ENCODE peak calls at places on chromosomes 2 and 18, in eight cellular contexts. Y, J, H, U, N, T, Q and M are unnamed samples.

GRCh38 chr2:36318547-36318946 is 37.0 kb upstream of the CRIM1 start:
- DNase-seq in Y (no peak), H (no peak), N (no peak), U (no peak), Q (no peak), T (no peak), J (no peak), M (peak)

GRCh38 chr18:50793641-50794565 is 25.9 kb downstream of the MRO start:
- DNase-seq in H (no peak), Y (no peak), N (no peak), J (no peak), U (no peak), Q (no peak), T (no peak), M (no peak)

GRCh38 chr2:95728878-95729511 is 137.2 kb downstream of the TRIM43 start:
- DNase-seq in Y (peak), H (peak), N (no peak), U (peak), Q (peak), J (peak), T (no peak), M (peak)

GRCh38 chr2:147884796-147885195 is 40.0 kb downstream of the ACVR2A start:
- DNase-seq in J (peak), T (no peak), H (no peak), Y (peak), U (peak), N (no peak), Q (no peak), M (no peak)

GRCh38 chr18:37717098-37717497 is 151.5 kb upstream of the CELF4 start:
- DNase-seq in Y (no peak), U (no peak), T (no peak), Q (no peak), J (no peak), N (no peak), H (no peak), M (no peak)

GRCh38 chr18:711330-711692 is 1.1 kb downstream of the ENOSF1 start:
- DNase-seq in Y (no peak), T (no peak), J (no peak), U (no peak), Q (no peak), N (no peak), H (peak), M (no peak)

GRCh38 chr2:68879296-68879695 is 8.1 kb upstream of the BMP10 start:
- DNase-seq in Y (peak), Q (no peak), T (no peak), U (no peak), J (no peak), H (no peak), N (no peak), M (no peak)

GRCh38 chr2:169031202-169031601 is at the start of gene ABCB11:
- DNase-seq in N (no peak), Y (no peak), T (no peak), J (no peak), Q (no peak), U (no peak), H (no peak), M (no peak)

GRCh38 chr2:211756266-211756665 is 782.3 kb downstream of the ERBB4 start:
- DNase-seq in J (no peak), Y (no peak), U (no peak), Q (peak), N (no peak), T (no peak), H (no peak), M (no peak)

GRCh38 chr2:145412155-145412554 is 892.2 kb upstream of the ZEB2 start:
- DNase-seq in J (no peak), U (no peak), H (no peak), Y (no peak), N (no peak), Q (no peak), T (no peak), M (no peak)

GRCh38 chr2:234240917-234241316 is 190.4 kb downstream of the SPP2 start:
- DNase-seq in Y (peak), J (peak), T (no peak), Q (peak), U (peak), N (no peak), H (no peak), M (peak)

GRCh38 chr2:224837558-224837957 is 121.4 kb upstream of the CCDC195 start:
- DNase-seq in N (no peak), Q (peak), U (peak), H (no peak), Y (peak), T (no peak), J (peak), M (peak)

GRCh38 chr2:63845866-63846265 is 4.2 kb downstream of the UGP2 start:
- DNase-seq in H (no peak), N (no peak), T (no peak), U (no peak), J (no peak), Q (no peak), Y (no peak), M (no peak)

GRCh38 chr18:59035591-59035990 is 104.1 kb upstream of the SEC11C start:
- DNase-seq in U (no peak), N (no peak), J (no peak), H (no peak), T (no peak), Y (no peak), Q (no peak), M (no peak)

GRCh38 chr2:151637284-151637781 is 96.9 kb downstream of the NEB start:
- DNase-seq in N (peak), H (no peak), J (no peak), Q (no peak), T (no peak), U (peak), Y (no peak), M (no peak)

GRCh38 chr2:234292955-234293228 is 204.0 kb downstream of the ARL4C start:
- DNase-seq in H (no peak), Q (no peak), U (no peak), J (no peak), N (no peak), T (no peak), Y (no peak), M (no peak)

GRCh38 chr2:52502476-52502860 is 1265.1 kb upstream of the CHAC2 start:
- DNase-seq in J (no peak), T (no peak), Y (no peak), U (no peak), Q (no peak), H (no peak), N (no peak), M (no peak)

GRCh38 chr2:159879061-159879604 is 81.1 kb upstream of the CD302 start:
- DNase-seq in H (no peak), U (peak), T (no peak), J (peak), Q (peak), N (no peak), Y (peak), M (peak)

GRCh38 chr2:234730066-234730640 is 221.7 kb upstream of the SH3BP4 start:
- DNase-seq in Q (no peak), H (no peak), T (no peak), J (no peak), N (no peak), Y (no peak), U (no peak), M (no peak)

GRCh38 chr2:58992062-58992736 is 751.1 kb upstream of the FANCL start:
- DNase-seq in Q (no peak), N (no peak), H (no peak), U (no peak), T (no peak), J (peak), Y (no peak), M (peak)

GRCh38 chr18:80147418-80148315 is 38.6 kb downstream of the ADNP2 start:
- DNase-seq in J (peak), U (peak), Y (peak), N (peak), H (peak), Q (peak), T (peak), M (peak)

GRCh38 chr2:169363570-169364150 is 1.3 kb upstream of the LRP2 start:
- DNase-seq in N (peak), Y (no peak), Q (no peak), J (peak), H (peak), U (peak), T (peak), M (peak)

GRCh38 chr2:241314933-241315182 is 614 bp downstream of the HDLBP start:
- DNase-seq in U (no peak), T (no peak), J (no peak), Y (no peak), Q (no peak), H (no peak), N (no peak), M (no peak)

GRCh38 chr2:30026091-30027055 is 105.0 kb upstream of the ALK start:
- DNase-seq in N (no peak), Y (peak), U (peak), J (peak), H (peak), Q (peak), T (peak), M (peak)

GRCh38 chr2:17617508-17617907 is 77.0 kb downstream of the VSNL1 start:
- DNase-seq in J (no peak), Q (no peak), U (no peak), N (no peak), Y (no peak), H (no peak), T (no peak), M (no peak)

GRCh38 chr2:143608758-143609157 is 479.5 kb downstream of the ARHGAP15 start:
- DNase-seq in J (no peak), Q (no peak), T (no peak), N (no peak), U (no peak), H (no peak), Y (no peak), M (no peak)

GRCh38 chr2:10544252-10544651 is 96.1 kb upstream of the ODC1 start:
- DNase-seq in Q (no peak), H (no peak), T (peak), N (peak), U (no peak), Y (no peak), J (no peak), M (no peak)

GRCh38 chr2:100752628-100753333 is 67.2 kb upstream of the NPAS2 start:
- DNase-seq in Q (peak), H (no peak), J (peak), Y (peak), T (no peak), U (peak), N (no peak), M (peak)
- H3K4me3 ChIP-seq in Q (no peak), H (no peak), J (no peak), Y (no peak), T (no peak), U (no peak), N (no peak), M (no peak)

DNA sequence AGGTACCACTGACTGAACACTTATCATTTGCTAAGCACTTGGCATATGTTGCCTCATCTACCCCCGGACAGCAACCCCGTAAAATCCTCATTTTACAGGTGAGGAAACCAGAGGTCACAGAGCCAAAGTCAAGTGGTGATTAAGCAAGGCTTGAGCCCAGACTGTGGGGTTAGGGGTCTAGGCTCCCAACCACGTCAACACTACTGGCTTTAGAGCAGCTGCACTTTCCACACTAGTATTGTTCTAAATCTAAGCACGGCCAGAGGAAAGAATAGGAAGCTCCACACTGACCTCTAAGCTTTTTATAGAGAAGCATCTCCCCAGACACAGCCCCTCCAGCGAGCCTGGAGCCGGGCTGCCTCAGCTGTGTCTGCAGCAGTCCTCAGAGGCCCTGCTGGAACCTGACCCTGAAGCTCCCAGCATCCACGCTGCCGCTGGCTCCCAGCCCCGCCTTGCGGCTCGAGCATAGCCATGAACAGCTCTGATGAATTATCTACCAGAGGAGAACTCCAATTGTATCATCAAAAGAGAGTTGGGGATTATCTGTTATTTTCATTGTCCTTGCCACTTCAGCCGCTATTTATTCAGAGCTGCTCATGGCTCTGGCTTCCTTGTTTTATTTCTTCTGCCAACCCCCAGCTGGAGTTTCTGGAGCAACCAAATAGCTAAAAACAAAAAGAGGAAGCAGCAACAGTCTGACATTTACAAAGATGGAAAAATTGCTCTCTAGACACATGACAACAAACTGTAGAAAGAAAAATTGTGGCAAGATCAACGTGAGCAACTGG is 62.2 kb upstream of the RTN4 start:
- DNase-seq in H (peak), Q (no peak), Y (peak), J (peak), U (peak), T (peak), N (no peak), M (peak)
- TF ChIP-seq CTCF in H (no peak), Q (peak), Y (no peak), J (peak), U (no peak), T (peak), N (no peak), M (peak)

GRCh38 chr2:203999844-204000243 is 63.3 kb downstream of the ICOS start:
- DNase-seq in N (no peak), H (no peak), T (no peak), J (no peak), Y (no peak), U (no peak), Q (no peak), M (no peak)

GRCh38 chr2:204000446-204000845 is 63.9 kb downstream of the ICOS start:
- DNase-seq in U (no peak), H (no peak), T (no peak), Q (no peak), Y (no peak), J (no peak), N (no peak), M (no peak)

GRCh38 chr2:204005940-204006721 is 69.6 kb downstream of the ICOS start:
- DNase-seq in J (no peak), Q (no peak), H (no peak), Y (no peak), T (no peak), N (no peak), U (no peak), M (no peak)

GRCh38 chr2:204004912-204005311 is 68.3 kb downstream of the ICOS start:
- DNase-seq in T (no peak), Y (no peak), U (no peak), Q (no peak), J (no peak), H (no peak), N (no peak), M (no peak)

DNA sequence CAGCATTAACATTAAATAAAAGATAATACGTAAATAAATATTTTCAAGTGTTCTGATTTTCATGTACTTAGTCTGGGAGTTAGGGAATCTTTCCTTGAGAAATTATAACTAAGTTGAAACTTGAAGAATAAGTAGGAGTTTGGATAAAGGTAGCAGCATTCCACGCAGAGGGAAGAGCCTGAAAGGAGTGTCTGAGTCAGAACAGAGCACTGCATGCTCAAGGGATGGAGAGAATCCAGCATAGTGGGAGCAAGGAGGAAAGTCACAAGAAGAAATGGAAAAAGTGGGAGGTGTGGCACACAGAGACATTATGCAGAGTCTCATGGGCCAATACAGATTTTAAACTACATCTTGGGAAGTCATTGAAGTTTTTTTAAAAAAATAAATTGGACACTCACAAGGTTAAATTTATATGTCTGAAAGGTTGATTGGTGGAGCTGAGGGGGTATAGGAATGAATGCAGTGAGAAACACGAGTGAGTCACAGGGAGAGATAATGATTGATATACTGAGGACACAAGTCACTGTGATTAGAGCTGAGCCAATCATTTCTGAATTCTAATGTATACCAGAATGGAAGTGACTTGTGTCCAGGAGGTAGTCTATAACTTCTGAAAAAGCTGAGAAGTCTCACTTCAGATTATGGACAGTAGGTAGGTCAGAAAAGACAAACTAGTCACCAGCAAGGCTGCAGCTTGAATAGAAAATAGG is 66.9 kb downstream of the ICOS start:
- DNase-seq in U (no peak), Y (no peak), N (no peak), H (no peak), Q (no peak), T (no peak), J (no peak), M (no peak)
- H3K4me3 ChIP-seq in U (no peak), Y (no peak), N (no peak), H (no peak), Q (no peak), T (no peak), J (no peak), M (no peak)

GRCh38 chr18:9188359-9189231 is 52.0 kb downstream of the ANKRD12 start:
- DNase-seq in Y (no peak), T (no peak), Q (no peak), J (no peak), N (no peak), U (no peak), H (no peak), M (no peak)
- TF ChIP-seq CTCF in Y (no peak), T (no peak), Q (no peak), J (no peak), N (no peak), U (no peak), H (no peak), M (no peak)

DNA sequence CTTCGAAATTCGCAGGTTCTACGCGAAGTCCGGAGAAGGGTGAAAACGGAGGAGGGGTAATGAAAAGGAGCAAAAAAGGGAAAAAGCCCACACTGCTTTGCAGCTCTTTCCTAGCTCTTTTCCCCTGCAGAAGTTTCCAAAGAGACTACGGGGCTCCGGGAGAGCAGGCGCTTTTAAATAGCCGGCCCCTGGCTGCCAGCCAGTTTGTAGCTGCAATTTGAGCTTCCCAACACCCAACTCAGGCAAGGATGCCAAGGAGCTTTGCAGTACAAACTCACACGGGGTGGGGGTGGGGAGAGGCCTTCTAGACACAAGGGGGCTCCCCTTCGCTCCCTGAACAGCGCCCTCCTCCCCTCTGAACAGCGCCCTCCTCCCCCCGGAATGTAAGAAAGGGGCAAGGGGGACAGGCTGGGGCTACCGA is at the start of gene IGFBP5:
- DNase-seq in Q (peak), T (peak), Y (peak), J (peak), N (no peak), H (peak), U (peak), M (peak)
- H3K4me3 ChIP-seq in Q (peak), T (peak), Y (peak), J (peak), N (peak), H (peak), U (peak), M (peak)

DNA sequence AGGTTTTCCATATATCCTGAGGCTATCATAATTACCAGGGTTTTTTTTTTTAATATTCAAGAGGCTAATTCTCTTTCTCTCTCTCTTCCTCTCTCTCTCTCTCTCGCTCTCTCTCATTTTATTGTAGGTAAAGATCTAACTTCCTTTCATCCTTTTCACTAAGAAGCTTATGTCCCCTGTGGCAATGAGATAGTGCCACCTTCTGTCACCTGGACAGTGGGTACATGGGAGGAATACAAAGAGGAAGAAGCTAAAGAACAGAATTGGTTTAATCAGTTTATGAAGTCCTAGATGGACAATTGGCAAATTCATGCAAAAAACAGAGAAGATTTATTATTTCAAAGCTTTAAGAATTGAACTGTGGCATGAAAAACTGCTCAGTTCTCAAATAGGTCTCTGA is 1582.3 kb upstream of the TMEFF2 start:
- DNase-seq in J (no peak), Y (no peak), Q (no peak), U (no peak), H (no peak), T (no peak), N (no peak), M (no peak)
- TF ChIP-seq CTCF in J (no peak), Y (no peak), Q (no peak), U (no peak), H (no peak), T (no peak), N (no peak), M (no peak)

GRCh38 chr2:96888082-96889011 is 18.5 kb upstream of the SEMA4C start:
- DNase-seq in Y (no peak), H (no peak), U (no peak), T (peak), N (no peak), J (no peak), Q (no peak), M (no peak)
- H3K4me3 ChIP-seq in Y (no peak), H (no peak), U (no peak), T (no peak), N (no peak), J (no peak), Q (no peak), M (no peak)

GRCh38 chr2:130327703-130328527 is 14.8 kb upstream of the IMP4 start:
- DNase-seq in U (peak), J (peak), T (no peak), N (no peak), H (no peak), Q (no peak), Y (peak), M (peak)
- TF ChIP-seq CTCF in U (no peak), J (no peak), T (no peak), N (no peak), H (no peak), Q (no peak), Y (no peak), M (no peak)